ENCODE peak calls at places on chromosomes 2 and 18, in seven cellular contexts. K is cardiac fibroblast; J is CD4-positive, CD25-positive, alpha-beta regulatory T cell; C is mucosa of gallbladder; H is EH; Z is stimulated activated CD8-positive, alpha-beta memory T cell treated with anti-CD3 and anti-CD28 coated beads, Interleukin-15, amount 100 ng/mL, for 24 hours; P is NCI-H146. Q is an unnamed sample.

GRCh38 chr2:16154061-16154460 is 213.7 kb downstream of the MYCN start:
- DNase-seq in K (no peak), J (no peak), C (no peak), H (no peak), Z (no peak), P (no peak), Q (no peak)

GRCh38 chr2:8644605-8645175 is 37.2 kb upstream of the ID2 start:
- DNase-seq in K (peak), J (no peak), C (no peak), H (no peak), Z (no peak), P (no peak), Q (no peak)

GRCh38 chr2:129444417-129445150 is 534.9 kb upstream of the RAB6C start:
- DNase-seq in K (no peak), J (no peak), C (no peak), H (no peak), Z (no peak), P (no peak), Q (no peak)

GRCh38 chr18:36809590-36810381 is 19.0 kb downstream of the TPGS2 start:
- DNase-seq in K (peak), J (peak), C (peak), H (peak), Z (no peak), P (peak), Q (peak)

GRCh38 chr2:234979204-234980167 is 27.7 kb downstream of the SH3BP4 start:
- DNase-seq in K (peak), J (no peak), C (no peak), H (no peak), Z (no peak), P (no peak), Q (no peak)

GRCh38 chr2:200130762-200131166 is 175.4 kb downstream of the MAIP1 start:
- DNase-seq in K (no peak), J (no peak), C (no peak), H (peak), Z (no peak), P (peak), Q (no peak)

GRCh38 chr2:134119117-134119671 is 134.7 kb upstream of the MGAT5 start:
- DNase-seq in K (peak), J (no peak), C (no peak), H (no peak), Z (no peak), P (no peak), Q (no peak)

GRCh38 chr2:142130111-142131015 is 453 bp downstream of the LRP1B start:
- DNase-seq in K (peak), J (no peak), C (peak), H (peak), Z (no peak), P (peak), Q (no peak)

GRCh38 chr2:2547451-2547850 is 216.4 kb upstream of the MYT1L start:
- DNase-seq in K (no peak), J (no peak), C (no peak), H (no peak), Z (no peak), P (no peak), Q (no peak)

GRCh38 chr2:240129731-240130392 is 6.2 kb downstream of the COPS9 start:
- DNase-seq in K (no peak), J (no peak), C (no peak), H (no peak), Z (no peak), P (no peak), Q (no peak)

GRCh38 chr2:152847067-152847466 is 128.6 kb downstream of the ARL6IP6 start:
- DNase-seq in K (peak), J (no peak), C (no peak), H (peak), Z (no peak), P (no peak), Q (no peak)

GRCh38 chr2:240988571-240989271 is 9.7 kb upstream of the SNED1 start:
- DNase-seq in K (no peak), J (no peak), C (no peak), H (no peak), Z (no peak), P (no peak), Q (no peak)

GRCh38 chr2:238449909-238450417 is 23.2 kb downstream of the ASB1 start:
- DNase-seq in K (peak), J (no peak), C (peak), H (peak), Z (no peak), P (no peak), Q (no peak)

GRCh38 chr2:65366595-65367125 is 65.7 kb downstream of the SPRED2 start:
- DNase-seq in K (peak), J (no peak), C (peak), H (peak), Z (no peak), P (peak), Q (no peak)

GRCh38 chr2:177153805-177154204 is 58.8 kb upstream of the HNRNPA3 start:
- DNase-seq in K (no peak), J (no peak), C (no peak), H (no peak), Z (no peak), P (no peak), Q (no peak)

GRCh38 chr2:103898561-103898960 is 955.4 kb upstream of the POU3F3 start:
- DNase-seq in K (no peak), J (no peak), C (no peak), H (no peak), Z (no peak), P (no peak), Q (no peak)

GRCh38 chr2:69122271-69122670 is 109.3 kb downstream of the ANTXR1 start:
- DNase-seq in K (peak), J (no peak), C (no peak), H (peak), Z (no peak), P (no peak), Q (no peak)

GRCh38 chr18:28269750-28270149 is 92.8 kb upstream of the CDH2 start:
- DNase-seq in K (no peak), J (no peak), C (no peak), H (no peak), Z (no peak), P (no peak), Q (no peak)

GRCh38 chr2:216298719-216299118 is 73.6 kb downstream of the MARCHF4 start:
- DNase-seq in K (peak), J (no peak), C (no peak), H (peak), Z (no peak), P (no peak), Q (no peak)

GRCh38 chr2:191478754-191479679 is 198.9 kb upstream of the NABP1 start:
- DNase-seq in K (peak), J (no peak), C (peak), H (peak), Z (no peak), P (peak), Q (no peak)

GRCh38 chr2:25426326-25426725 is 84.6 kb upstream of the DNMT3A start:
- DNase-seq in K (no peak), J (no peak), C (no peak), H (no peak), Z (no peak), P (no peak), Q (no peak)

GRCh38 chr2:156435725-156436476 is at the start of gene GPD2:
- DNase-seq in K (peak), J (peak), C (peak), H (peak), Z (peak), P (peak), Q (no peak)

GRCh38 chr2:48315847-48316194 is 214.1 kb upstream of the STON1 start:
- DNase-seq in K (no peak), J (peak), C (no peak), H (peak), Z (peak), P (peak), Q (no peak)

GRCh38 chr2:107595749-107596148 is 230.9 kb upstream of the RGPD4 start:
- DNase-seq in K (peak), J (no peak), C (no peak), H (peak), Z (no peak), P (no peak), Q (no peak)

GRCh38 chr2:82481207-82481606 is 1977.9 kb downstream of the SUCLG1 start:
- DNase-seq in K (no peak), J (no peak), C (no peak), H (no peak), Z (no peak), P (no peak), Q (no peak)

Q was measured in D721Med.